ENCODE peak calls at places on chromosomes 7 and 10, in four cellular contexts. One of them, this sample, is unnamed.

GRCh38 chr10:132648072-132648855 is 110.7 kb downstream of the INPP5A start:
- DNase-seq in gastrocnemius medialis: no peak
- DNase-seq in dorsolateral prefrontal cortex: peak
- DNase-seq in A549: no peak
- DNase-seq in this sample: no peak

GRCh38 chr7:124764071-124764846 is 1.3 kb downstream of the GPR37 start:
- DNase-seq in gastrocnemius medialis: no peak
- DNase-seq in dorsolateral prefrontal cortex: no peak
- DNase-seq in A549: no peak
- DNase-seq in this sample: no peak

GRCh38 chr10:62862447-62862846 is 46.3 kb upstream of the EGR2 start:
- DNase-seq in gastrocnemius medialis: no peak
- DNase-seq in dorsolateral prefrontal cortex: no peak
- DNase-seq in A549: no peak
- DNase-seq in this sample: no peak

GRCh38 chr10:71975087-71975890 is 11.1 kb downstream of the CHST3 start:
- DNase-seq in gastrocnemius medialis: peak
- DNase-seq in dorsolateral prefrontal cortex: peak
- DNase-seq in A549: no peak
- DNase-seq in this sample: peak

GRCh38 chr10:58264780-58265179 is 2.9 kb downstream of the IPMK start:
- DNase-seq in gastrocnemius medialis: no peak
- DNase-seq in dorsolateral prefrontal cortex: no peak
- DNase-seq in A549: no peak
- DNase-seq in this sample: no peak

GRCh38 chr10:70106958-70107791 is 25.4 kb downstream of the AIFM2 start:
- DNase-seq in gastrocnemius medialis: no peak
- DNase-seq in dorsolateral prefrontal cortex: no peak
- DNase-seq in A549: peak
- DNase-seq in this sample: no peak

GRCh38 chr10:59176241-59177030 is at the start of gene PHYHIPL:
- DNase-seq in gastrocnemius medialis: no peak
- DNase-seq in dorsolateral prefrontal cortex: peak
- DNase-seq in A549: peak
- DNase-seq in this sample: no peak

GRCh38 chr7:93315896-93316295 is 83.7 kb downstream of the VPS50 start:
- DNase-seq in gastrocnemius medialis: no peak
- DNase-seq in dorsolateral prefrontal cortex: no peak
- DNase-seq in A549: no peak
- DNase-seq in this sample: no peak

GRCh38 chr7:118844748-118845147 is 620.2 kb downstream of the ANKRD7 start:
- DNase-seq in gastrocnemius medialis: no peak
- DNase-seq in dorsolateral prefrontal cortex: no peak
- DNase-seq in A549: no peak
- DNase-seq in this sample: no peak

GRCh38 chr10:64450312-64450711 is 929.1 kb downstream of the REEP3 start:
- DNase-seq in gastrocnemius medialis: no peak
- DNase-seq in dorsolateral prefrontal cortex: no peak
- DNase-seq in A549: no peak
- DNase-seq in this sample: no peak

GRCh38 chr7:31603076-31603475 is 83.9 kb upstream of the PPP1R17 start:
- DNase-seq in gastrocnemius medialis: no peak
- DNase-seq in dorsolateral prefrontal cortex: no peak
- DNase-seq in A549: no peak
- DNase-seq in this sample: no peak

GRCh38 chr7:32495298-32496051 is at the start of gene AVL9:
- DNase-seq in gastrocnemius medialis: peak
- DNase-seq in dorsolateral prefrontal cortex: peak
- DNase-seq in A549: peak
- DNase-seq in this sample: peak

GRCh38 chr7:141709318-141709717 is 1.2 kb downstream of the WEE2 start:
- DNase-seq in gastrocnemius medialis: no peak
- DNase-seq in dorsolateral prefrontal cortex: no peak
- DNase-seq in A549: no peak
- DNase-seq in this sample: no peak

GRCh38 chr10:119162121-119162520 is 3.4 kb downstream of the SFXN4 start:
- DNase-seq in gastrocnemius medialis: no peak
- DNase-seq in dorsolateral prefrontal cortex: no peak
- DNase-seq in A549: no peak
- DNase-seq in this sample: no peak

GRCh38 chr7:30974605-30975256 is 11.0 kb downstream of the GHRHR start:
- DNase-seq in gastrocnemius medialis: no peak
- DNase-seq in dorsolateral prefrontal cortex: no peak
- DNase-seq in A549: peak
- DNase-seq in this sample: peak

GRCh38 chr10:15168296-15168780 is at the start of gene NMT2:
- DNase-seq in gastrocnemius medialis: no peak
- DNase-seq in dorsolateral prefrontal cortex: peak
- DNase-seq in A549: no peak
- DNase-seq in this sample: peak

GRCh38 chr10:78960316-78960800 is 108.4 kb upstream of the ZMIZ1 start:
- DNase-seq in gastrocnemius medialis: peak
- DNase-seq in dorsolateral prefrontal cortex: peak
- DNase-seq in A549: no peak
- DNase-seq in this sample: peak

DNA sequence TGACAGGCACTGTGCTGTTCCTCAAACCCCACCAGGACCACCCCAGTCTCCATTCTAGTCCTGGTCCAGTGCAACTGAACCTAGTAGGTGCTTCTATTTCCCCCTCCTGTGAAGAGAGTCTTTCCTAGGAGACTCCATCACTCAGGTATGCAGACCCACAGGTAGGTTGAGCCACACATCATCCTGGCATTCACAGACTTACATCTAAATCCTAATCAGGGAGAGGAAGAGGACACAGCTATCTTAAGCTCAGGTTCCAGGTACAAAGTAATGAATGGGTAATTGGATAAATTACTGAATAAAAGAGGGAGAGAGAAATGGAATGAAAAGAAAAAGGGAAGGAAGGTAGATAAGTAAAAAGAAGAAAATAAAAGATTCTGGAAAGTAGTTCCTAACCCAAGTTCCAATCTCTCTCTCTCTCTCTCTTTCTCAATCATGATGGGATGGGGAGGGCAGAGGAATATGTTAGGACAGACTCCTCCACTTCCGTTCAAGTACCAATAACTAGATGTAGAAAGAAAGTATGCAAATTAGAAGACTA is 139.8 kb upstream of the NAMPT start:
- DNase-seq in gastrocnemius medialis: no peak
- DNase-seq in dorsolateral prefrontal cortex: no peak
- DNase-seq in A549: no peak
- DNase-seq in this sample: peak
- H3K27ac ChIP-seq in gastrocnemius medialis: peak
- H3K27ac ChIP-seq in dorsolateral prefrontal cortex: no peak
- H3K27ac ChIP-seq in A549: peak
- H3K27ac ChIP-seq in this sample: peak

DNA sequence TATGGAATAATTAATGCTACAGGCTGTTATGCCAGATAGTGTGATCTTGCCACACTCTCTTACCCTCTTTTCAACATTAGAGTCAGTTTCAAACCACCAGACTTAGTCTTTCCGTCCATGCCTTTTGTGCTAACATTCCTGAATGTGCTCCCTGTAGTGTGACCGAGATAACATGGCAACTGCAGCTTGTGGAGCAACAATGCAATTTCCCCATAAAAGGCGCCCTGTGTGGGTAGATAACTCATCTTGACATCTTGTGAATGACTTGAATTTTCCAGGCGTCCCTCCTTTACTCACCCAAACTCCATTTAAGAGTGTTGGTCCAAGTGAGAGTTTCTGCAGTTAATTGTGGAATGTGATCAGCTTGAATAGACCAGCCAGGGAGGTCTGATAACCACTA is 99.6 kb downstream of the DNAH11 start:
- DNase-seq in gastrocnemius medialis: no peak
- DNase-seq in dorsolateral prefrontal cortex: no peak
- DNase-seq in A549: no peak
- DNase-seq in this sample: no peak
- H3K27ac ChIP-seq in gastrocnemius medialis: no peak
- H3K27ac ChIP-seq in dorsolateral prefrontal cortex: no peak
- H3K27ac ChIP-seq in A549: no peak
- H3K27ac ChIP-seq in this sample: no peak

DNA sequence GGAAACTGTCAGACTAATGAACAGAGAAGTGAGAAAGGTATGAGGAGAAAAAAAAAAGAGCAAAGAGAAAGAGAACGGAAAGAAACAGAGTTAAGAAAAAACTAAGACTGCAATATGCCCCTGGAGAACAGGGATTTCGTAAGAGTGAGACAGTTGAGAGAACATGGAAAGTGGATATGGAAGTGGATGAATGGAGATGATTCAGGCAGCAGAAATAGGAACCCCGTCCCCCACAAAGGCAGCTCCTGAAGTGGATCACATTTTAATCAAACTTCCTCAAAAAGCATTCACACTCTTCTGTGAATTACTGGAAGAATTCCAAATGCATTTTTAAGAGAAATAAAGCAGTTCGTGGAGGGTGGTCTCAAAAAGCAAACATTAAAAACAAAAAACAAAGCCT is 214.1 kb downstream of the FANK1 start:
- DNase-seq in gastrocnemius medialis: no peak
- DNase-seq in dorsolateral prefrontal cortex: no peak
- DNase-seq in A549: no peak
- DNase-seq in this sample: no peak
- H3K27ac ChIP-seq in gastrocnemius medialis: no peak
- H3K27ac ChIP-seq in dorsolateral prefrontal cortex: no peak
- H3K27ac ChIP-seq in A549: peak
- H3K27ac ChIP-seq in this sample: no peak

GRCh38 chr10:80197972-80198591 is 7.3 kb downstream of the ANXA11 start:
- DNase-seq in gastrocnemius medialis: peak
- DNase-seq in dorsolateral prefrontal cortex: peak
- DNase-seq in A549: no peak
- DNase-seq in this sample: no peak
- H3K27ac ChIP-seq in gastrocnemius medialis: peak
- H3K27ac ChIP-seq in dorsolateral prefrontal cortex: peak
- H3K27ac ChIP-seq in A549: peak
- H3K27ac ChIP-seq in this sample: peak